ENCODE peak calls at places on chromosome 9, in five cellular contexts. A, B, V, S and P are unnamed samples.

GRCh38 chr9:4020038-4020746 is 279.7 kb downstream of the GLIS3 start:
- DNase-seq in A (peak; percentile 24), B (peak; percentile 56), V (no peak), S (no peak), P (no peak)

GRCh38 chr9:108386859-108387384 is 468.9 kb downstream of the ACTL7B start:
- DNase-seq in A (no peak), B (peak; percentile 85), V (no peak), S (no peak), P (no peak)

GRCh38 chr9:137982132-137982666 is 104.6 kb downstream of the CACNA1B start:
- DNase-seq in A (no peak), B (no peak), V (no peak), S (no peak), P (no peak)

GRCh38 chr9:126411225-126411947 is 84.8 kb downstream of the MVB12B start:
- DNase-seq in A (no peak), B (no peak), V (no peak), S (no peak), P (no peak)

GRCh38 chr9:37753489-37754190 is at the start of gene TRMT10B:
- DNase-seq in A (peak; percentile 84), B (peak; percentile 64), V (peak; percentile 41), S (peak; percentile 78), P (peak; percentile 72)

GRCh38 chr9:135857371-135857786 is 50.0 kb downstream of the CAMSAP1 start:
- DNase-seq in A (no peak), B (peak; percentile 72), V (no peak), S (no peak), P (no peak)

GRCh38 chr9:137270929-137271695 is 6.4 kb upstream of the TOR4A start:
- DNase-seq in A (no peak), B (no peak), V (no peak), S (no peak), P (no peak)

GRCh38 chr9:133210609-133211008 is 1.6 kb upstream of the OBP2B start:
- DNase-seq in A (no peak), B (no peak), V (no peak), S (no peak), P (no peak)

GRCh38 chr9:70061776-70062175 is 18.1 kb downstream of the MAMDC2 start:
- DNase-seq in A (no peak), B (peak; percentile 44), V (no peak), S (no peak), P (no peak)

GRCh38 chr9:123232332-123232731 is 36.1 kb downstream of the STRBP start:
- DNase-seq in A (no peak), B (no peak), V (no peak), S (no peak), P (no peak)

GRCh38 chr9:104313396-104314110 is 190.5 kb upstream of the OR13F1 start:
- DNase-seq in A (no peak), B (no peak), V (no peak), S (no peak), P (no peak)

GRCh38 chr9:114037961-114038723 is 40.0 kb downstream of the AMBP start:
- DNase-seq in A (no peak), B (no peak), V (no peak), S (no peak), P (no peak)

GRCh38 chr9:112239284-112239683 is 64.2 kb upstream of the SUSD1 start:
- DNase-seq in A (no peak), B (no peak), V (no peak), S (no peak), P (no peak)

GRCh38 chr9:79447760-79448159 is 124.0 kb upstream of the TLE4 start:
- DNase-seq in A (peak; percentile 4), B (no peak), V (no peak), S (no peak), P (no peak)

GRCh38 chr9:89256225-89256624 is 54.8 kb upstream of the CKS2 start:
- DNase-seq in A (no peak), B (no peak), V (no peak), S (no peak), P (no peak)

GRCh38 chr9:107566596-107566995 is 77.0 kb upstream of the KLF4 start:
- DNase-seq in A (no peak), B (peak; percentile 15), V (no peak), S (no peak), P (no peak)

GRCh38 chr9:76545191-76545590 is 86.2 kb downstream of the GCNT1 start:
- DNase-seq in A (no peak), B (no peak), V (no peak), S (no peak), P (no peak)

GRCh38 chr9:4334439-4334838 is 34.6 kb upstream of the GLIS3 start:
- DNase-seq in A (peak; percentile 59), B (peak; percentile 8), V (no peak), S (peak; percentile 78), P (no peak)

GRCh38 chr9:136290508-136291000 is 13.3 kb downstream of the CCDC187 start:
- DNase-seq in A (no peak), B (no peak), V (no peak), S (no peak), P (peak; percentile 34)

GRCh38 chr9:114929166-114929565 is 1.2 kb downstream of the TNFSF8 start:
- DNase-seq in A (no peak), B (no peak), V (no peak), S (no peak), P (no peak)

GRCh38 chr9:104980039-104980654 is 52.2 kb upstream of the ABCA1 start:
- DNase-seq in A (no peak), B (no peak), V (no peak), S (no peak), P (no peak)

GRCh38 chr9:77028478-77028877 is 9.0 kb downstream of the FOXB2 start:
- DNase-seq in A (no peak), B (no peak), V (no peak), S (no peak), P (no peak)

GRCh38 chr9:119368681-119369581 is at the start of gene BRINP1:
- DNase-seq in A (peak; percentile 69), B (no peak), V (no peak), S (no peak), P (peak; percentile 22)

GRCh38 chr9:17752021-17752420 is 173.2 kb downstream of the SH3GL2 start:
- DNase-seq in A (no peak), B (no peak), V (no peak), S (no peak), P (no peak)

DNA sequence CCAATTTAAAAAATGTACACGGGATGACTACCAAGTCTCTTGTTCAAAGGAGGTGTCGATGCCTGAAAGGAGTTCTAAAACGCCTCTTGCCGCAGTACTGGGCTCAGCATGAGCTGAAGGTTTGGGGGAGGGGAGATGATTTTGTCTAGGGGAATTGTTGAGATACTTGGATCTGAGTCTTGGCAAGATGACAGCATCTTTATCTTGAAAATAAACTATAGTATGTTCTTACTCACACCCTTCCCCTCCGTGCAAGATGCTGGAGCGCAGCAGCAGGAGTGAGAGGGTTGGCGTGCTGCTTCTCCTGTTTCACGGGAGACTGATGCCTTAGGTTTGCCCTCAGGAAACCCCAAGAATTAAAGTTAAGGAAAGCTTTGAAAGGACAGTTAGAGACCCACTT is 47.3 kb downstream of the FAM78A start:
- DNase-seq in A (peak; percentile 20), B (peak; percentile 93), V (no peak), S (no peak), P (no peak)
- H3K4me1 ChIP-seq in A (peaks cover 12% of the 10 kb centered on the region), B (peaks cover 19% of the 10 kb centered on the region), V (peaks cover 4% of the 10 kb centered on the region), S (peaks cover 19% of the 10 kb centered on the region), P (peaks cover 7% of the 10 kb centered on the region)

GRCh38 chr9:109923371-109923770 is 143.4 kb downstream of the PALM2AKAP2 start:
- DNase-seq in A (no peak), B (no peak), V (no peak), S (no peak), P (no peak)

GRCh38 chr9:109922617-109923260 is 142.7 kb downstream of the PALM2AKAP2 start:
- DNase-seq in A (no peak), B (no peak), V (no peak), S (no peak), P (no peak)

GRCh38 chr9:109916316-109916715 is 136.3 kb downstream of the PALM2AKAP2 start:
- DNase-seq in A (no peak), B (no peak), V (no peak), S (no peak), P (peak; percentile 66)

GRCh38 chr9:109918359-109919163 is 138.6 kb downstream of the PALM2AKAP2 start:
- DNase-seq in A (no peak), B (no peak), V (no peak), S (no peak), P (no peak)

DNA sequence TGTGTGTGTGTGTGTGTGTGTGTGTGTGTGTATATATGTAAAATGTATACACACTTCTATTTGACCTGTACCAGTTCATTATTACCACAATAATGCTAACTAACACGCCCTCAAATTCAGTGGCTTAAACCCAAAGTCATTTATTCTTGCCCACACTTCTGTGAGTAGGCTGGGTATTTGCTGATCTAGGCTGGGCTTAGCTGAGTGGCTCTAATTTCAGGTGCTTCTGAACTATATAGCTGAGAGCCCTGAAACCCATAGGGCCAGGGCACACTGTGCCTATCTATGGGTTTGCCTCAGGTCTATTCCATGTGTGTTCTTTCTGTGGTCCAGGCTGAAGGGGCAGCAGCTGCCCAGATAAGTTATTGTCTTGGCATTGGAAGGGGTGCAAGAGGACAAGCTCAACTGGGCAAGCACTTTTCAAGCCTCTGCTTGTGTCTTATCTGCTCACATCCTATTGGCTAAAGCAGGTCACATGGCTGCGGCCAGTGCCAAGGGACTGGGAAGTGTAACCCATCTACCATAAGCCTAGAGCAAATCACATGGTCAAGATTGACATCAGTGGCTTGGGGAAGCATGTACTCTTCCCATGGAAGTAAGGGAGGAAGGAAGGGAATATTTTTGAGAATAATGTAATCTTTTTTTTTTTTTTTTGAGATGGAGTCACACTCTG is 139.9 kb downstream of the PALM2AKAP2 start:
- DNase-seq in A (no peak), B (no peak), V (no peak), S (no peak), P (no peak)
- H3K27ac ChIP-seq in A (no peak overlapping the region), B (no peak overlapping the region), V (no peak overlapping the region), S (no peak overlapping the region), P (no peak overlapping the region)

GRCh38 chr9:306907-307306 is 92.2 kb downstream of the DOCK8 start:
- DNase-seq in A (no peak), B (no peak), V (peak; percentile 13), S (no peak), P (no peak)
- TF ChIP-seq CTCF in A (peak; percentile 4), B (no peak), V (no peak), S (no peak), P (no peak)

DNA sequence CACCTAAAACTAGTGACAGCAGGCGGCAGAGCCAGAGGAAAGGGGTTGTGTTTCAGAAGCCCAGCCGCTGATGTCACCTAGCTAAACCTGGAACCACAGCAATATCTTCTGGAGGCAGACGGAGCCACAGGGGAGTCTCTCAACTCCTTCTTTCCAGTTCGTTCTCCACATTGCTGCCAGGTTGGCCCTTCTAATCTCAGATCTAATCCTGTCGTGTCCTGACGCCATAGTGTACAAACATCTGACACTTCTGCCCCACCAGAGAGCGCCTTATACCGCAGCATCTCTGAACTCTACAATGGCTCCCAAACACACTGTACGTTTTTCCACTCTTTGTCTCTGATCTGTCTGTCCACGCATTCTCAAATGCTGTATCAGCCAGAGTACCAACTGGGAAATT is 240.0 kb downstream of the SMARCA2 start:
- DNase-seq in A (no peak), B (no peak), V (no peak), S (no peak), P (no peak)
- H3K4me1 ChIP-seq in A (no peaks in the 10 kb centered on the region), B (no peaks in the 10 kb centered on the region), V (no peaks in the 10 kb centered on the region), S (no peaks in the 10 kb centered on the region), P (no peaks in the 10 kb centered on the region)

DNA sequence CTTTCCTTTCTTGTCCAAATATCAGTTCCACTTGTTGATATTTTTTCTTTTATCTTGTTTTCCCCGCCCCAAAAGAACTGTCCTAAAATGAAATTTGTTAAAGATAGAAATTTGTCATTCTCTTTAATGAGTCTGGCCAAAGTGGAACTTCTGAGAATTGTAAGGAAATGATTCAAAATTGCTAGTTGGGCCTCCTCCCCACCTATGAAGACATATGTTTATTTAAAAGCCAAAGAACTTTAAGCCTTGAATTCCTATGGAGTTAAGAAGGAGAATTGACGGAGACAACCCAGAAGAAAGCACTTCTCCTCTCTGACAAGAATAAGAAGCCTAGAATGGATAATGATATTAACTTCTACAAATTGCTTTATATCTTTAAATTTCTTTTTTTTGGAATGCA is 59.1 kb upstream of the ALDH1A1 start:
- DNase-seq in A (no peak), B (no peak), V (no peak), S (no peak), P (no peak)
- H3K27ac ChIP-seq in A (no peak overlapping the region), B (no peak overlapping the region), V (peak overlapping the region; percentile 41), S (no peak overlapping the region), P (no peak overlapping the region)